ENCODE peak calls at places on chromosomes 7 and 10, in seven cellular contexts. V, U, H, G, B, Y and D are unnamed samples.

GRCh38 chr10:94293344-94293743 is 69.4 kb downstream of the NOC3L start:
- DNase-seq in V (no peak), U (no peak), H (no peak), G (no peak), B (no peak), Y (no peak), D (no peak)

GRCh38 chr7:71694678-71695077 is 562.7 kb downstream of the GALNT17 start:
- DNase-seq in V (peak; percentile 73), U (no peak), H (no peak), G (no peak), B (no peak), Y (no peak), D (no peak)

GRCh38 chr10:75024971-75025523 is 86.4 kb upstream of the SAMD8 start:
- DNase-seq in V (no peak), U (no peak), H (no peak), G (no peak), B (no peak), Y (no peak), D (no peak)

GRCh38 chr10:106043833-106044232 is 1120.7 kb downstream of the SORCS1 start:
- DNase-seq in V (no peak), U (no peak), H (no peak), G (no peak), B (no peak), Y (no peak), D (no peak)

GRCh38 chr7:133235212-133235883 is 17.5 kb upstream of the EXOC4 start:
- DNase-seq in V (no peak), U (no peak), H (no peak), G (no peak), B (no peak), Y (no peak), D (no peak)

GRCh38 chr10:123272171-123272570 is 118.0 kb downstream of the BUB3 start:
- DNase-seq in V (no peak), U (no peak), H (no peak), G (no peak), B (no peak), Y (peak; percentile 9), D (no peak)

GRCh38 chr7:91046322-91047088 is 217.7 kb upstream of the FZD1 start:
- DNase-seq in V (no peak), U (no peak), H (no peak), G (no peak), B (no peak), Y (no peak), D (no peak)

GRCh38 chr10:43857206-43857952 is 208.7 kb upstream of the ZNF32 start:
- DNase-seq in V (peak; percentile 15), U (no peak), H (no peak), G (no peak), B (no peak), Y (no peak), D (no peak)

GRCh38 chr7:98202367-98203195 is 8.7 kb upstream of the BHLHA15 start:
- DNase-seq in V (no peak), U (peak; percentile 57), H (peak; percentile 69), G (no peak), B (peak; percentile 84), Y (no peak), D (no peak)

GRCh38 chr7:27593226-27593625 is 69.5 kb downstream of the HIBADH start:
- DNase-seq in V (no peak), U (no peak), H (no peak), G (no peak), B (no peak), Y (no peak), D (no peak)

GRCh38 chr7:67475293-67475692 is 478.7 kb downstream of the TYW1 start:
- DNase-seq in V (no peak), U (no peak), H (no peak), G (no peak), B (no peak), Y (no peak), D (no peak)

GRCh38 chr10:95831076-95831475 is 75.1 kb downstream of the ENTPD1 start:
- DNase-seq in V (no peak), U (no peak), H (no peak), G (no peak), B (no peak), Y (no peak), D (no peak)

GRCh38 chr7:445020-445419 is 74.6 kb downstream of the PDGFA start:
- DNase-seq in V (no peak), U (no peak), H (no peak), G (no peak), B (no peak), Y (no peak), D (no peak)

GRCh38 chr10:11331178-11331577 is 280.3 kb downstream of the USP6NL start:
- DNase-seq in V (no peak), U (no peak), H (no peak), G (no peak), B (no peak), Y (no peak), D (no peak)

GRCh38 chr7:127901895-127902703 is 129.1 kb downstream of the LRRC4 start:
- DNase-seq in V (no peak), U (no peak), H (no peak), G (no peak), B (no peak), Y (no peak), D (no peak)

GRCh38 chr10:133162178-133162909 is 2.3 kb downstream of the KNDC1 start:
- DNase-seq in V (no peak), U (peak; percentile 58), H (no peak), G (no peak), B (peak; percentile 44), Y (no peak), D (no peak)